ENCODE peak calls at places on chromosomes 3 and 15, in six cellular contexts. V, K, F, Q, P and A are unnamed samples.

GRCh38 chr15:93308026-93308670 is 219.1 kb upstream of the RGMA start:
- DNase-seq in Q (no peak), F (no peak), V (no peak), K (no peak), P (no peak), A (no peak)

GRCh38 chr15:48471073-48471472 is 139.8 kb downstream of the DUT start:
- DNase-seq in F (no peak), K (no peak), Q (no peak), P (no peak), V (no peak), A (no peak)

GRCh38 chr3:196163687-196164493 is 47.3 kb downstream of the ZDHHC19 start:
- DNase-seq in V (no peak), Q (no peak), K (peak), P (no peak), F (peak), A (peak)

GRCh38 chr3:14789640-14790285 is 29.0 kb upstream of the FGD5 start:
- DNase-seq in F (no peak), V (no peak), Q (no peak), P (no peak), K (no peak), A (no peak)

GRCh38 chr3:164732166-164732565 is 346.1 kb downstream of the SI start:
- DNase-seq in P (no peak), K (no peak), Q (no peak), V (peak), F (no peak), A (no peak)

GRCh38 chr3:30631237-30631961 is 25.0 kb downstream of the TGFBR2 start:
- DNase-seq in V (peak), K (peak), Q (no peak), P (peak), F (no peak), A (no peak)

GRCh38 chr3:120276767-120277166 is 8.3 kb downstream of the GPR156 start:
- DNase-seq in K (no peak), Q (no peak), V (no peak), F (no peak), P (no peak), A (no peak)

GRCh38 chr3:186909078-186909853 is 21.1 kb upstream of the ST6GAL1 start:
- DNase-seq in P (peak), Q (no peak), F (no peak), K (no peak), V (peak), A (no peak)